ENCODE peak calls at places on chromosomes 13 and 19, in seven cellular contexts. C is HepG2, G is mammary epithelial cell, N is IMR-90, Z is stomach, P is ascending aorta, D is heart left ventricle. O is an unnamed sample.

GRCh38 chr19:39645800-39646411 is 9.8 kb upstream of the LGALS16 start:
- DNase-seq in C (peak), G (no peak), N (peak), Z (no peak), P (no peak), D (no peak), O (no peak)

GRCh38 chr19:17946965-17947784 is 14.4 kb downstream of the CCDC124 start:
- DNase-seq in C (peak), G (no peak), N (no peak), Z (no peak), P (no peak), D (no peak), O (no peak)

GRCh38 chr19:1257475-1258160 is 9.2 kb downstream of the MIDN start:
- DNase-seq in C (no peak), G (no peak), N (no peak), Z (no peak), P (no peak), D (no peak), O (no peak)

GRCh38 chr19:16076958-16077611 is 790 bp downstream of the TPM4 start:
- DNase-seq in C (no peak), G (peak), N (no peak), Z (peak), P (no peak), D (peak), O (peak)

GRCh38 chr19:48836089-48837017 is at the start of gene HSD17B14:
- DNase-seq in C (no peak), G (no peak), N (no peak), Z (no peak), P (peak), D (no peak), O (no peak)

GRCh38 chr19:8659905-8660304 is 29.5 kb downstream of the NFILZ start:
- DNase-seq in C (no peak), G (no peak), N (no peak), Z (no peak), P (no peak), D (no peak), O (no peak)

GRCh38 chr13:94362411-94362909 is 117.0 kb downstream of the DCT start:
- DNase-seq in C (peak), G (peak), N (peak), Z (peak), P (no peak), D (peak), O (peak)

GRCh38 chr13:20192470-20193141 is at the start of gene GJB2:
- DNase-seq in C (no peak), G (peak), N (no peak), Z (peak), P (no peak), D (no peak), O (peak)

GRCh38 chr19:42435316-42435715 is 7.4 kb downstream of the CXCL17 start:
- DNase-seq in C (no peak), G (no peak), N (no peak), Z (no peak), P (no peak), D (no peak), O (no peak)

GRCh38 chr19:51691122-51692064 is 1.7 kb upstream of the SPACA6 start:
- DNase-seq in C (no peak), G (no peak), N (peak), Z (no peak), P (no peak), D (no peak), O (no peak)

GRCh38 chr13:29905845-29906244 is 55.4 kb upstream of the UBL3 start:
- DNase-seq in C (peak), G (peak), N (peak), Z (peak), P (no peak), D (no peak), O (peak)

GRCh38 chr13:42218576-42218975 is 53.4 kb upstream of the AKAP11 start:
- DNase-seq in C (no peak), G (peak), N (no peak), Z (no peak), P (no peak), D (no peak), O (no peak)

GRCh38 chr19:17797397-17798201 is 2.7 kb downstream of the B3GNT3 start:
- DNase-seq in C (peak), G (peak), N (no peak), Z (peak), P (no peak), D (no peak), O (peak)

GRCh38 chr13:107266657-107267056 is 698.7 kb upstream of the ARGLU1 start:
- DNase-seq in C (no peak), G (no peak), N (no peak), Z (no peak), P (no peak), D (no peak), O (no peak)

GRCh38 chr13:74633734-74634133 is 499.5 kb upstream of the KLF12 start:
- DNase-seq in C (no peak), G (no peak), N (no peak), Z (no peak), P (no peak), D (no peak), O (no peak)

GRCh38 chr13:25468330-25469178 is 96.8 kb downstream of the ATP8A2 start:
- DNase-seq in C (no peak), G (peak), N (no peak), Z (no peak), P (no peak), D (no peak), O (no peak)

GRCh38 chr19:42198676-42199439 is 18.6 kb downstream of the DEDD2 start:
- DNase-seq in C (no peak), G (no peak), N (no peak), Z (peak), P (no peak), D (no peak), O (peak)

GRCh38 chr13:37134411-37135041 is 29.1 kb upstream of the CSNK1A1L start:
- DNase-seq in C (no peak), G (no peak), N (peak), Z (no peak), P (no peak), D (no peak), O (no peak)

GRCh38 chr13:93296584-93296983 is 70.0 kb downstream of the GPC6 start:
- DNase-seq in C (no peak), G (peak), N (peak), Z (no peak), P (no peak), D (no peak), O (no peak)

GRCh38 chr19:46393456-46394397 is 19.6 kb downstream of the CCDC8 start:
- DNase-seq in C (no peak), G (no peak), N (no peak), Z (no peak), P (no peak), D (no peak), O (no peak)

GRCh38 chr13:26442541-26442940 is 114.9 kb upstream of the WASF3 start:
- DNase-seq in C (no peak), G (no peak), N (peak), Z (no peak), P (no peak), D (no peak), O (no peak)

GRCh38 chr13:33743438-33744368 is 74.2 kb upstream of the RFC3 start:
- DNase-seq in C (peak), G (no peak), N (no peak), Z (no peak), P (no peak), D (no peak), O (no peak)

GRCh38 chr19:41175825-41176734 is 16.9 kb upstream of the CYP2S1 start:
- DNase-seq in C (peak), G (peak), N (peak), Z (peak), P (peak), D (peak), O (peak)

GRCh38 chr19:1133471-1133929 is 29.7 kb downstream of the GPX4 start:
- DNase-seq in C (no peak), G (no peak), N (no peak), Z (peak), P (no peak), D (no peak), O (peak)

GRCh38 chr13:21557995-21558394 is 46.0 kb downstream of the MICU2 start:
- DNase-seq in C (peak), G (peak), N (no peak), Z (no peak), P (no peak), D (no peak), O (no peak)

GRCh38 chr19:47573076-47574026 is at the start of gene ZNF541:
- DNase-seq in C (no peak), G (no peak), N (peak), Z (peak), P (peak), D (peak), O (peak)

GRCh38 chr19:19531951-19532805 is 3.5 kb downstream of the YJEFN3 start:
- DNase-seq in C (peak), G (peak), N (peak), Z (peak), P (no peak), D (peak), O (peak)

GRCh38 chr13:18978447-18978846 is 203.2 kb downstream of the TUBA3C start:
- DNase-seq in C (no peak), G (no peak), N (no peak), Z (no peak), P (no peak), D (no peak), O (no peak)
- H3K27ac ChIP-seq in C (no peak), G (no peak), N (no peak), Z (no peak), P (no peak), D (no peak), O (no peak)

DNA sequence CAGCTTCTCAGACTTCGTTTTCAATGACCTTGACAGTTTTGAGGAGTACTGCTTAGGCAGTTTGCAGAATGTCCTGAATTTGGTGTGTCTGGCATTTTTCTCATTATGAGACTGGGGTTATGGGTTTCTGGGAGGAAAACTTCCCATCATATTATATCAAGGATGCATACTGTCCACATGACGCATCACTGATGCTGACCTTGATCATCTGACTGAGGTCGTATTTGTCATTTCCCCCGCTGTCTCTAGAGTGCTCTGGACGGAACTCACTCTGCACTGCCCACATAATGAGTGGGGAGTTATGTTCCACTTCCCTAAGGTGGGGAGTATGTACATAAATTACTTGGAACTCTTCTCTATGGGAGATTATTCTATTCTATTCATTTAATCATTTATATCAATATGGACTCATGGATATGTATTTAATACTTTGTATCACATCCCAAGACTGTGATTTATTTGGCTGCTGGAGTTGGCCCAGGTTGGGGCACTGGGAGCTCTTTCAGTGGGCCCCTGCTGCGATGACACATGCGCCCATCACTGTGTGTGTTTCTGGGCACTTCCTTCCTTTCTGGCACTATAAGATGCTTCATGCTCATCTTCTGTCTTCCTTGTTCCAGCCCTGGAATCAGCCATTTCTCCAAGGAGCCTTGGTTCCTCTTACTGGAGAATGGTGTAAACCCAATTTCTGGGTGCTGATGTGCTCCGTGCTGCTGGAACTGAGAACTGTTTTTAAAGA is 138.6 kb downstream of the MIPEP start:
- DNase-seq in C (no peak), G (no peak), N (peak), Z (no peak), P (no peak), D (no peak), O (no peak)
- H3K27ac ChIP-seq in C (no peak), G (no peak), N (peak), Z (no peak), P (no peak), D (no peak), O (no peak)

DNA sequence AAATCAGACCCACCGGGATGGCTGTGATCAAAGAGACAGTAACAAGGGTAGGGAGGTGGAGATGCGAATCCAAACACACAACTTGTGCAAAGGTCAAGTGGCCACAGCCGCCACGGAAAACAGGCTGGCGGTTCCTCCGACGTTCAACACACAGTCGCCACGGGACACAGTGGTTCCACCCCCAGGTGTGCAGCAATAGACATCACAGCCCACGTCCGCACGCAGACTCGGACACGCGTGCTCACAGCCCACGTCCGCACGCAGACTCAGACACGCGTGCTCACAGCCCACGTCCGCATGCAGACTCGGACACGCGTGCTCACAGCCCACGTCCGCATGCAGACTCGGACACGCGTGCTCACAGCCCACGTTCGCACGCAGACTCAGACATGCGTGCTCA is 70.1 kb downstream of the RASA3 start:
- DNase-seq in C (no peak), G (no peak), N (no peak), Z (no peak), P (no peak), D (peak), O (no peak)
- H3K27ac ChIP-seq in C (no peak), G (no peak), N (peak), Z (peak), P (peak), D (no peak), O (no peak)

GRCh38 chr19:4295972-4296771 is 6.0 kb downstream of the TMIGD2 start:
- DNase-seq in C (no peak), G (no peak), N (no peak), Z (peak), P (no peak), D (no peak), O (peak)
- H3K27ac ChIP-seq in C (no peak), G (no peak), N (no peak), Z (no peak), P (no peak), D (no peak), O (no peak)

GRCh38 chr13:43802511-43802910 is 15.7 kb upstream of the ENOX1 start:
- DNase-seq in C (no peak), G (peak), N (no peak), Z (no peak), P (no peak), D (no peak), O (no peak)
- H3K27ac ChIP-seq in C (no peak), G (peak), N (no peak), Z (no peak), P (no peak), D (no peak), O (no peak)

GRCh38 chr13:112657850-112658445 is 31.9 kb upstream of the ATP11A start:
- DNase-seq in C (no peak), G (peak), N (peak), Z (no peak), P (no peak), D (peak), O (no peak)

GRCh38 chr13:112653821-112654220 is 36.0 kb upstream of the ATP11A start:
- DNase-seq in C (no peak), G (no peak), N (no peak), Z (no peak), P (no peak), D (no peak), O (no peak)

GRCh38 chr13:112655898-112656297 is 33.9 kb upstream of the ATP11A start:
- DNase-seq in C (no peak), G (no peak), N (no peak), Z (no peak), P (no peak), D (no peak), O (no peak)

GRCh38 chr13:112661291-112661690 is 28.5 kb upstream of the ATP11A start:
- DNase-seq in C (no peak), G (no peak), N (no peak), Z (no peak), P (no peak), D (no peak), O (no peak)

GRCh38 chr13:112658807-112659206 is 31.0 kb upstream of the ATP11A start:
- DNase-seq in C (no peak), G (no peak), N (peak), Z (no peak), P (no peak), D (no peak), O (no peak)
- H3K27ac ChIP-seq in C (no peak), G (peak), N (no peak), Z (no peak), P (no peak), D (no peak), O (no peak)

GRCh38 chr19:28483197-28483596 is 729.8 kb downstream of the UQCRFS1 start:
- DNase-seq in C (no peak), G (no peak), N (no peak), Z (no peak), P (no peak), D (no peak), O (no peak)
- H3K27ac ChIP-seq in C (no peak), G (no peak), N (no peak), Z (no peak), P (no peak), D (no peak), O (no peak)

GRCh38 chr13:49354719-49355118 is 89.1 kb downstream of the CAB39L start:
- DNase-seq in C (peak), G (no peak), N (no peak), Z (no peak), P (no peak), D (no peak), O (no peak)
- H3K27ac ChIP-seq in C (no peak), G (no peak), N (no peak), Z (no peak), P (peak), D (no peak), O (no peak)

DNA sequence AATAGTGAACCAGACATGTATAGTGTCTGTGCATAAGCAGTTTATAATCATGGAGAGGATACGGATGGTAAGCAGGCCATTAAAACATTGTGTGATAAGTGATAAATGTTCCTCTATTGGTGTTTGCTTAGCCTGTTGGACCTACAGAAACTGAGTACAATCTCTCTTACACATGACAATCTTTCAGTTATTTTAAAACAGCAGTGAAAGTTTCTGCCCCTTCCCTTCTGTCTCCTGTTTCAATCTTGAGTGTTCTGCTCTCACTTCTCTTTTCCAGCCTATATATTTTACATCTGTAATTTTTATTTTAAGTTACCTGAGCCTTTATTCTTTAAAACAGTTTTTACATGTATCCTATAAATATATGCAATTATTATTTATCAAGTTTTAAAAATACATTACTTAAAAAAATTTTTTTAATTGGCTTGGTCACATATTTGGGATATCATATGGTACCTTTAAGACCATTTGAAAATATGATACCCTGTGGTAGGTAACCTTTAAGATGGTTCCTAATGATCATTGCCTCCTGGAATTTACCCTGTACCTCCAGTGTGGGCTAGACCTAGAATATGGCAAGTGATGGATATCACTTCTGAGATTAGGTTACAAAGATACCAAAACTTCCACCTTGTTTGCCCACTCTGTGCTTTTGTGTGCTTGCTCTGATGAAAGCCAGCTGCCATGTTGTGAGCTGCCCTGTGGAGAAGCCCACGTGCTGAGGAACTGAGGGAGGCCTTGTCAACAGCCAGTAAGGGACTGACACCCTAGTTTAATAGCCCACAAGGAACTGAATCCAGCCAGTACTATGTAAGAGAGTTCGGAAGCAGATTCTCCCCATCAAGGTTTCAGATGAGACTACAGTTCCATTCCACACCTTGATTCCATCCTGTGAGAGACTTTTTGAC is 99.3 kb downstream of the DHRS12 start:
- DNase-seq in C (no peak), G (no peak), N (no peak), Z (no peak), P (no peak), D (no peak), O (no peak)
- H3K27ac ChIP-seq in C (no peak), G (no peak), N (no peak), Z (no peak), P (no peak), D (no peak), O (no peak)

GRCh38 chr19:9836021-9836420 is 903 bp downstream of the PIN1 start:
- DNase-seq in C (no peak), G (no peak), N (peak), Z (no peak), P (no peak), D (no peak), O (peak)
- H3K27ac ChIP-seq in C (peak), G (no peak), N (no peak), Z (no peak), P (no peak), D (no peak), O (no peak)

O was measured in small intestine.